ENCODE peak calls at places on chromosomes 2 and 18, in nine cellular contexts. V is M059J; N is G401; A is erythroblast; T is effector CD4-positive, alpha-beta T cell; I is COR-L47; Q is cardiac fibroblast; R is IMR-90; S is activated CD4-positive, alpha-beta T cell treated with anti-CD3 and anti-CD28 coated beads, Interleukin-2, amount 50 U/mL, for 48 hours. U is an unnamed sample.

GRCh38 chr18:23822590-23823385 is 133.5 kb downstream of the LAMA3 start:
- DNase-seq in R (peak), N (no peak), I (peak), T (no peak), Q (no peak), V (peak), S (no peak), A (no peak), U (no peak)

GRCh38 chr18:11500153-11501122 is 109.0 kb upstream of the SLC35G4 start:
- DNase-seq in S (no peak), N (no peak), V (peak), T (no peak), R (peak), Q (peak), I (no peak), A (no peak), U (no peak)

GRCh38 chr2:19702267-19702666 is 199.5 kb downstream of the TTC32 start:
- DNase-seq in T (no peak), R (peak), I (no peak), A (no peak), Q (no peak), V (no peak), S (no peak), N (no peak), U (no peak)

GRCh38 chr2:96920801-96921560 is 51.1 kb upstream of the SEMA4C start:
- DNase-seq in I (no peak), T (no peak), V (no peak), A (no peak), N (no peak), S (no peak), Q (no peak), R (no peak), U (no peak)

GRCh38 chr2:233026211-233026813 is 6.2 kb upstream of the NEU2 start:
- DNase-seq in T (no peak), A (no peak), Q (peak), V (peak), I (no peak), R (peak), N (no peak), S (no peak), U (no peak)

GRCh38 chr18:13556497-13556896 is 169.9 kb downstream of the FAM210A start:
- DNase-seq in R (no peak), T (no peak), V (no peak), N (no peak), Q (no peak), S (no peak), A (no peak), I (no peak), U (no peak)

GRCh38 chr2:216116418-216116817 is 7.3 kb downstream of the XRCC5 start:
- DNase-seq in T (no peak), R (no peak), A (no peak), N (no peak), I (no peak), Q (no peak), V (no peak), S (no peak), U (no peak)

GRCh38 chr18:7298149-7298548 is 67.3 kb downstream of the LRRC30 start:
- DNase-seq in V (no peak), I (no peak), Q (no peak), T (no peak), R (no peak), S (no peak), N (no peak), A (no peak), U (no peak)

GRCh38 chr2:179596018-179596417 is 265.4 kb downstream of the ZNF385B start:
- DNase-seq in A (no peak), Q (peak), T (no peak), N (no peak), R (peak), V (peak), I (no peak), S (no peak), U (no peak)

GRCh38 chr2:230690439-230690838 is 22.2 kb upstream of the CAB39 start:
- DNase-seq in A (no peak), Q (peak), I (no peak), T (no peak), S (no peak), R (peak), N (peak), V (peak), U (no peak)

GRCh38 chr2:126858013-126858412 is 40.7 kb upstream of the TEX51 start:
- DNase-seq in S (no peak), R (no peak), I (no peak), A (no peak), N (no peak), T (no peak), Q (no peak), V (no peak), U (no peak)

GRCh38 chr2:168515502-168515901 is 59.4 kb downstream of the CERS6 start:
- DNase-seq in N (peak), A (no peak), T (no peak), R (peak), I (no peak), S (no peak), V (peak), Q (peak), U (no peak)

GRCh38 chr2:239695106-239695727 is 294.4 kb upstream of the HDAC4 start:
- DNase-seq in A (no peak), Q (no peak), N (no peak), S (no peak), I (no peak), R (no peak), T (no peak), V (no peak), U (no peak)

GRCh38 chr2:132977812-132978529 is 308.0 kb upstream of the LYPD1 start:
- DNase-seq in Q (peak), V (peak), S (no peak), A (no peak), I (no peak), N (no peak), T (no peak), R (peak), U (no peak)

GRCh38 chr2:101474752-101475384 is at the start of gene RFX8:
- DNase-seq in I (no peak), Q (peak), N (no peak), V (no peak), T (peak), S (peak), A (no peak), R (peak), U (peak)

GRCh38 chr2:238145851-238146250 is 7.4 kb downstream of the KLHL30 start:
- DNase-seq in Q (no peak), I (no peak), T (no peak), V (no peak), N (no peak), A (no peak), R (no peak), S (no peak), U (no peak)

GRCh38 chr2:75021672-75022071 is 63.2 kb downstream of the POLE4 start:
- DNase-seq in Q (peak), I (no peak), T (no peak), R (peak), S (no peak), N (no peak), V (peak), A (no peak), U (no peak)

GRCh38 chr2:138827426-138828054 is 47.4 kb upstream of the NXPH2 start:
- DNase-seq in N (peak), T (no peak), I (peak), A (peak), V (peak), R (peak), S (no peak), Q (peak), U (peak)

U was measured in immature natural killer cell.